ENCODE peak calls at places on chromosomes 11 and 22, in eight cellular contexts. One of them, this sample, is unnamed.

GRCh38 chr11:56748597-56748996 is at the start of gene OR9G4:
- DNase-seq in fibroblast of villous mesenchyme: no peak
- DNase-seq in GM12865: no peak
- DNase-seq in coronary artery: no peak
- DNase-seq in heart right ventricle: no peak
- DNase-seq in foreskin fibroblast: no peak
- DNase-seq in AG10803: no peak
- DNase-seq in hepatocyte: no peak
- DNase-seq in this sample: no peak

GRCh38 chr11:12085371-12086251 is 24.8 kb upstream of the MICAL2 start:
- DNase-seq in fibroblast of villous mesenchyme: peak; percentile 39
- DNase-seq in foreskin fibroblast: no peak
- DNase-seq in AG10803: peak; percentile 63
- DNase-seq in heart right ventricle: no peak
- DNase-seq in hepatocyte: no peak
- DNase-seq in GM12865: no peak
- DNase-seq in coronary artery: no peak
- DNase-seq in this sample: no peak

GRCh38 chr11:18105086-18105801 is 638 bp downstream of the SAAL1 start:
- DNase-seq in foreskin fibroblast: peak; percentile 5
- DNase-seq in AG10803: no peak
- DNase-seq in GM12865: peak; percentile 6
- DNase-seq in fibroblast of villous mesenchyme: no peak
- DNase-seq in heart right ventricle: no peak
- DNase-seq in hepatocyte: no peak
- DNase-seq in coronary artery: no peak
- DNase-seq in this sample: no peak

GRCh38 chr11:109733245-109733644 is 311.3 kb downstream of the C11orf87 start:
- DNase-seq in coronary artery: no peak
- DNase-seq in AG10803: peak; percentile 38
- DNase-seq in fibroblast of villous mesenchyme: no peak
- DNase-seq in GM12865: no peak
- DNase-seq in hepatocyte: no peak
- DNase-seq in heart right ventricle: no peak
- DNase-seq in foreskin fibroblast: peak; percentile 16
- DNase-seq in this sample: peak; percentile 45

GRCh38 chr22:25736378-25737011 is 5.5 kb upstream of the MYO18B start:
- DNase-seq in heart right ventricle: no peak
- DNase-seq in fibroblast of villous mesenchyme: no peak
- DNase-seq in AG10803: no peak
- DNase-seq in hepatocyte: no peak
- DNase-seq in foreskin fibroblast: no peak
- DNase-seq in coronary artery: no peak
- DNase-seq in GM12865: no peak
- DNase-seq in this sample: no peak

GRCh38 chr22:43013355-43014061 is 1.4 kb downstream of the PACSIN2 start:
- DNase-seq in fibroblast of villous mesenchyme: peak; percentile 58
- DNase-seq in hepatocyte: peak; percentile 33
- DNase-seq in coronary artery: no peak
- DNase-seq in GM12865: no peak
- DNase-seq in foreskin fibroblast: no peak
- DNase-seq in heart right ventricle: no peak
- DNase-seq in AG10803: peak; percentile 56
- DNase-seq in this sample: no peak

GRCh38 chr11:122101625-122102291 is 14.3 kb downstream of the BLID start:
- DNase-seq in coronary artery: peak; percentile 90
- DNase-seq in AG10803: peak; percentile 90
- DNase-seq in hepatocyte: peak; percentile 81
- DNase-seq in fibroblast of villous mesenchyme: peak; percentile 86
- DNase-seq in heart right ventricle: peak; percentile 44
- DNase-seq in foreskin fibroblast: peak; percentile 89
- DNase-seq in GM12865: no peak
- DNase-seq in this sample: peak; percentile 92

GRCh38 chr11:134508219-134508990 is 96.4 kb upstream of the B3GAT1 start:
- DNase-seq in AG10803: no peak
- DNase-seq in GM12865: no peak
- DNase-seq in heart right ventricle: no peak
- DNase-seq in coronary artery: no peak
- DNase-seq in hepatocyte: no peak
- DNase-seq in fibroblast of villous mesenchyme: no peak
- DNase-seq in foreskin fibroblast: no peak
- DNase-seq in this sample: no peak

GRCh38 chr11:73333626-73334199 is 25.6 kb downstream of the ARHGEF17 start:
- DNase-seq in foreskin fibroblast: peak; percentile 35
- DNase-seq in GM12865: no peak
- DNase-seq in heart right ventricle: no peak
- DNase-seq in coronary artery: no peak
- DNase-seq in fibroblast of villous mesenchyme: no peak
- DNase-seq in hepatocyte: no peak
- DNase-seq in AG10803: no peak
- DNase-seq in this sample: no peak

GRCh38 chr11:68353118-68353517 is 40.7 kb downstream of the LRP5 start:
- DNase-seq in GM12865: no peak
- DNase-seq in AG10803: no peak
- DNase-seq in fibroblast of villous mesenchyme: no peak
- DNase-seq in heart right ventricle: no peak
- DNase-seq in coronary artery: no peak
- DNase-seq in foreskin fibroblast: no peak
- DNase-seq in hepatocyte: no peak
- DNase-seq in this sample: no peak

GRCh38 chr11:270451-271208 is 7.6 kb upstream of the NLRP6 start:
- DNase-seq in GM12865: no peak
- DNase-seq in fibroblast of villous mesenchyme: no peak
- DNase-seq in coronary artery: no peak
- DNase-seq in heart right ventricle: no peak
- DNase-seq in foreskin fibroblast: no peak
- DNase-seq in hepatocyte: peak; percentile 3
- DNase-seq in AG10803: no peak
- DNase-seq in this sample: no peak

GRCh38 chr22:50438305-50439275 is 36.2 kb downstream of the SBF1 start:
- DNase-seq in foreskin fibroblast: no peak
- DNase-seq in fibroblast of villous mesenchyme: no peak
- DNase-seq in hepatocyte: no peak
- DNase-seq in AG10803: no peak
- DNase-seq in GM12865: no peak
- DNase-seq in heart right ventricle: no peak
- DNase-seq in coronary artery: no peak
- DNase-seq in this sample: no peak

GRCh38 chr11:73314121-73314948 is 6.3 kb downstream of the ARHGEF17 start:
- DNase-seq in hepatocyte: peak; percentile 88
- DNase-seq in fibroblast of villous mesenchyme: peak; percentile 63
- DNase-seq in GM12865: peak; percentile 47
- DNase-seq in AG10803: peak; percentile 50
- DNase-seq in foreskin fibroblast: peak; percentile 60
- DNase-seq in heart right ventricle: no peak
- DNase-seq in coronary artery: no peak
- DNase-seq in this sample: peak; percentile 95

GRCh38 chr11:17766590-17766989 is 32.0 kb downstream of the KCNC1 start:
- DNase-seq in AG10803: no peak
- DNase-seq in heart right ventricle: no peak
- DNase-seq in hepatocyte: no peak
- DNase-seq in foreskin fibroblast: no peak
- DNase-seq in coronary artery: no peak
- DNase-seq in GM12865: no peak
- DNase-seq in fibroblast of villous mesenchyme: no peak
- DNase-seq in this sample: no peak

GRCh38 chr11:120116966-120117365 is 20.9 kb downstream of the TRIM29 start:
- DNase-seq in foreskin fibroblast: no peak
- DNase-seq in fibroblast of villous mesenchyme: no peak
- DNase-seq in AG10803: no peak
- DNase-seq in GM12865: no peak
- DNase-seq in coronary artery: no peak
- DNase-seq in hepatocyte: no peak
- DNase-seq in heart right ventricle: no peak
- DNase-seq in this sample: no peak

GRCh38 chr11:86802601-86803051 is 2.3 kb downstream of the PRSS23 start:
- DNase-seq in hepatocyte: peak; percentile 70
- DNase-seq in AG10803: peak; percentile 47
- DNase-seq in foreskin fibroblast: peak; percentile 64
- DNase-seq in fibroblast of villous mesenchyme: peak; percentile 49
- DNase-seq in heart right ventricle: no peak
- DNase-seq in coronary artery: no peak
- DNase-seq in GM12865: peak; percentile 29
- DNase-seq in this sample: peak; percentile 74
- H3K4me3 ChIP-seq in hepatocyte: no peak overlapping the region
- H3K4me3 ChIP-seq in AG10803: peak overlapping the region; percentile 76
- H3K4me3 ChIP-seq in foreskin fibroblast: peak overlapping the region; percentile 78
- H3K4me3 ChIP-seq in fibroblast of villous mesenchyme: peak overlapping the region; percentile 73
- H3K4me3 ChIP-seq in heart right ventricle: peak overlapping the region; percentile 6
- H3K4me3 ChIP-seq in coronary artery: peak overlapping the region; percentile 93
- H3K4me3 ChIP-seq in GM12865: no peak overlapping the region
- H3K4me3 ChIP-seq in this sample: peak overlapping the region; percentile 73

GRCh38 chr22:27150530-27150909 is 493.1 kb downstream of the MIAT start:
- DNase-seq in fibroblast of villous mesenchyme: no peak
- DNase-seq in hepatocyte: no peak
- DNase-seq in coronary artery: no peak
- DNase-seq in foreskin fibroblast: peak; percentile 43
- DNase-seq in GM12865: peak; percentile 1
- DNase-seq in AG10803: peak; percentile 62
- DNase-seq in heart right ventricle: no peak
- DNase-seq in this sample: no peak

GRCh38 chr22:27149886-27150529 is 492.6 kb downstream of the MIAT start:
- DNase-seq in fibroblast of villous mesenchyme: no peak
- DNase-seq in AG10803: peak; percentile 74
- DNase-seq in coronary artery: no peak
- DNase-seq in GM12865: no peak
- DNase-seq in hepatocyte: no peak
- DNase-seq in foreskin fibroblast: peak; percentile 38
- DNase-seq in heart right ventricle: no peak
- DNase-seq in this sample: peak; percentile 38

GRCh38 chr22:27152883-27153282 is 495.5 kb downstream of the MIAT start:
- DNase-seq in hepatocyte: no peak
- DNase-seq in fibroblast of villous mesenchyme: no peak
- DNase-seq in GM12865: no peak
- DNase-seq in coronary artery: no peak
- DNase-seq in heart right ventricle: no peak
- DNase-seq in AG10803: no peak
- DNase-seq in foreskin fibroblast: no peak
- DNase-seq in this sample: no peak

GRCh38 chr22:27152033-27152432 is 494.6 kb downstream of the MIAT start:
- DNase-seq in fibroblast of villous mesenchyme: no peak
- DNase-seq in GM12865: no peak
- DNase-seq in AG10803: no peak
- DNase-seq in foreskin fibroblast: peak; percentile 12
- DNase-seq in hepatocyte: no peak
- DNase-seq in coronary artery: no peak
- DNase-seq in heart right ventricle: no peak
- DNase-seq in this sample: no peak

GRCh38 chr22:27151407-27151806 is 494.0 kb downstream of the MIAT start:
- DNase-seq in AG10803: no peak
- DNase-seq in foreskin fibroblast: no peak
- DNase-seq in hepatocyte: no peak
- DNase-seq in coronary artery: no peak
- DNase-seq in GM12865: no peak
- DNase-seq in fibroblast of villous mesenchyme: no peak
- DNase-seq in heart right ventricle: no peak
- DNase-seq in this sample: no peak
- TF ChIP-seq CTCF in AG10803: no peak
- TF ChIP-seq CTCF in foreskin fibroblast: no peak
- TF ChIP-seq CTCF in hepatocyte: no peak
- TF ChIP-seq CTCF in coronary artery: no peak
- TF ChIP-seq CTCF in GM12865: no peak
- TF ChIP-seq CTCF in fibroblast of villous mesenchyme: no peak
- TF ChIP-seq CTCF in heart right ventricle: no peak
- TF ChIP-seq CTCF in this sample: peak; percentile 1

GRCh38 chr11:63916837-63917684 is at the start of gene RCOR2:
- DNase-seq in GM12865: peak; percentile 83
- DNase-seq in heart right ventricle: peak; percentile 86
- DNase-seq in hepatocyte: peak; percentile 90
- DNase-seq in fibroblast of villous mesenchyme: peak; percentile 89
- DNase-seq in foreskin fibroblast: peak; percentile 95
- DNase-seq in AG10803: peak; percentile 90
- DNase-seq in coronary artery: no peak
- DNase-seq in this sample: peak; percentile 81
- H3K4me3 ChIP-seq in GM12865: peak within 1 kb of the TSS; percentile 63
- H3K4me3 ChIP-seq in heart right ventricle: peak within 1 kb of the TSS; percentile 67
- H3K4me3 ChIP-seq in hepatocyte: peak within 1 kb of the TSS; percentile 70
- H3K4me3 ChIP-seq in fibroblast of villous mesenchyme: peak within 1 kb of the TSS; percentile 67
- H3K4me3 ChIP-seq in foreskin fibroblast: peak within 1 kb of the TSS; percentile 55
- H3K4me3 ChIP-seq in AG10803: peak within 1 kb of the TSS; percentile 65
- H3K4me3 ChIP-seq in coronary artery: peak within 1 kb of the TSS; percentile 85
- H3K4me3 ChIP-seq in this sample: peak within 1 kb of the TSS; percentile 52

DNA sequence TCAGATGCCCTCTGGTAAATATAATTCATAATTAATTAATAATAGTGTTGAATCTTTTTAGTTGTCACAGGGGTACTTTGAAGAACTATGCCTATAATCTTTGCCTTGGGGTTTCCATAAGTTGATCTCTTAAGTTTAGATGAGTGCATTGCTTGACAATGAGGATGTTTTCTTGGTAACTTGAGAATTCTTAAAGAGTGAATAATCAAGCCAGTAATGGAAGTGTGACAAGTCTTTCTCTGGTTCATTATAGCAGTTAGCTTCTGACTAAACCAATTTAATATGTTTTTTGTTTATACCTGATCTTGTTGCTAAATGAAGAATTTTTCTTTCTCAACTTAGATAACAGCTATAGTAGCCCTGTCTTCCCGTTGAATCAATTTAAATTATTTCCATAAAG is 46.2 kb downstream of the ATXN10 start:
- DNase-seq in fibroblast of villous mesenchyme: peak; percentile 48
- DNase-seq in heart right ventricle: no peak
- DNase-seq in AG10803: peak; percentile 80
- DNase-seq in coronary artery: no peak
- DNase-seq in foreskin fibroblast: peak; percentile 65
- DNase-seq in GM12865: no peak
- DNase-seq in hepatocyte: no peak
- DNase-seq in this sample: peak; percentile 61
- TF ChIP-seq CTCF in fibroblast of villous mesenchyme: no peak
- TF ChIP-seq CTCF in heart right ventricle: no peak
- TF ChIP-seq CTCF in AG10803: no peak
- TF ChIP-seq CTCF in coronary artery: no peak
- TF ChIP-seq CTCF in foreskin fibroblast: no peak
- TF ChIP-seq CTCF in GM12865: no peak
- TF ChIP-seq CTCF in hepatocyte: no peak
- TF ChIP-seq CTCF in this sample: no peak

GRCh38 chr22:17268501-17269223 is 49.4 kb upstream of the ADA2 start:
- DNase-seq in heart right ventricle: no peak
- DNase-seq in GM12865: peak; percentile 48
- DNase-seq in hepatocyte: no peak
- DNase-seq in AG10803: no peak
- DNase-seq in coronary artery: no peak
- DNase-seq in foreskin fibroblast: no peak
- DNase-seq in fibroblast of villous mesenchyme: no peak
- DNase-seq in this sample: peak; percentile 15

GRCh38 chr22:17272511-17272991 is 53.3 kb upstream of the ADA2 start:
- DNase-seq in GM12865: no peak
- DNase-seq in hepatocyte: no peak
- DNase-seq in AG10803: no peak
- DNase-seq in coronary artery: no peak
- DNase-seq in heart right ventricle: no peak
- DNase-seq in fibroblast of villous mesenchyme: no peak
- DNase-seq in foreskin fibroblast: no peak
- DNase-seq in this sample: no peak

GRCh38 chr22:17269224-17269606 is 50.0 kb upstream of the ADA2 start:
- DNase-seq in coronary artery: no peak
- DNase-seq in hepatocyte: no peak
- DNase-seq in fibroblast of villous mesenchyme: no peak
- DNase-seq in AG10803: no peak
- DNase-seq in heart right ventricle: no peak
- DNase-seq in foreskin fibroblast: no peak
- DNase-seq in GM12865: no peak
- DNase-seq in this sample: no peak

GRCh38 chr22:17269607-17270261 is 50.5 kb upstream of the ADA2 start:
- DNase-seq in hepatocyte: no peak
- DNase-seq in heart right ventricle: no peak
- DNase-seq in foreskin fibroblast: no peak
- DNase-seq in GM12865: no peak
- DNase-seq in fibroblast of villous mesenchyme: no peak
- DNase-seq in coronary artery: no peak
- DNase-seq in AG10803: no peak
- DNase-seq in this sample: no peak

GRCh38 chr22:17271711-17272451 is 52.6 kb upstream of the ADA2 start:
- DNase-seq in hepatocyte: no peak
- DNase-seq in GM12865: no peak
- DNase-seq in coronary artery: no peak
- DNase-seq in foreskin fibroblast: no peak
- DNase-seq in heart right ventricle: no peak
- DNase-seq in fibroblast of villous mesenchyme: no peak
- DNase-seq in AG10803: no peak
- DNase-seq in this sample: no peak
- H3K4me3 ChIP-seq in hepatocyte: no peak overlapping the region
- H3K4me3 ChIP-seq in GM12865: no peak overlapping the region
- H3K4me3 ChIP-seq in coronary artery: no peak overlapping the region
- H3K4me3 ChIP-seq in foreskin fibroblast: no peak overlapping the region
- H3K4me3 ChIP-seq in heart right ventricle: no peak overlapping the region
- H3K4me3 ChIP-seq in fibroblast of villous mesenchyme: no peak overlapping the region
- H3K4me3 ChIP-seq in AG10803: no peak overlapping the region
- H3K4me3 ChIP-seq in this sample: no peak overlapping the region